ENCODE peak calls at places on chromosome 5, in six cellular contexts. O is heart left ventricle, T is IMR-90, D is spleen, I is AG04450, V is A549. B is an unnamed sample.

GRCh38 chr5:176590035-176590729 is 19.8 kb downstream of the GPRIN1 start:
- DNase-seq in D (peak), O (no peak), V (no peak), T (no peak), I (no peak), B (no peak)

GRCh38 chr5:133333561-133334150 is 278.7 kb downstream of the FSTL4 start:
- DNase-seq in V (no peak), D (peak), I (no peak), T (no peak), O (no peak), B (no peak)

GRCh38 chr5:180128671-180129261 is 57.2 kb upstream of the RNF130 start:
- DNase-seq in D (peak), I (no peak), O (no peak), V (no peak), T (no peak), B (no peak)

GRCh38 chr5:108730617-108731340 is 16.9 kb upstream of the FER start:
- DNase-seq in T (peak), I (no peak), O (no peak), D (no peak), V (no peak), B (no peak)

GRCh38 chr5:108917596-108917995 is 169.9 kb downstream of the FER start:
- DNase-seq in O (no peak), I (no peak), V (no peak), D (no peak), T (peak), B (no peak)

GRCh38 chr5:101390317-101390908 is 487.3 kb upstream of the ST8SIA4 start:
- DNase-seq in O (peak), T (peak), I (peak), D (no peak), V (no peak), B (peak)

GRCh38 chr5:170316933-170317332 is 19.4 kb upstream of the LCP2 start:
- DNase-seq in I (no peak), T (no peak), D (no peak), V (no peak), O (no peak), B (no peak)

GRCh38 chr5:103721183-103721582 is 158.6 kb upstream of the NUDT12 start:
- DNase-seq in V (no peak), O (no peak), T (no peak), D (no peak), I (no peak), B (no peak)

GRCh38 chr5:72256536-72256935 is 63.5 kb downstream of the MRPS27 start:
- DNase-seq in V (no peak), T (peak), I (no peak), D (no peak), O (no peak), B (no peak)

GRCh38 chr5:50666261-50667078 is at the start of gene PARP8:
- DNase-seq in T (peak), V (peak), I (peak), O (peak), D (peak), B (peak)

GRCh38 chr5:38500861-38501260 is 55.6 kb downstream of the LIFR start:
- DNase-seq in V (no peak), T (peak), I (peak), D (no peak), O (no peak), B (no peak)

GRCh38 chr5:5512496-5512895 is 90.0 kb downstream of the ICE1 start:
- DNase-seq in I (no peak), T (no peak), V (no peak), D (no peak), O (no peak), B (no peak)

GRCh38 chr5:135834639-135835529 is at the start of gene SLC25A48:
- DNase-seq in V (peak), T (peak), I (no peak), O (peak), D (peak), B (peak)

GRCh38 chr5:1054018-1054798 is 45.6 kb downstream of the NKD2 start:
- DNase-seq in D (no peak), O (no peak), T (no peak), I (no peak), V (no peak), B (no peak)

GRCh38 chr5:15001512-15001911 is 129.9 kb upstream of the ANKH start:
- DNase-seq in O (no peak), V (no peak), D (no peak), I (no peak), T (no peak), B (no peak)

GRCh38 chr5:1374680-1375055 is 29.8 kb upstream of the CLPTM1L start:
- DNase-seq in I (no peak), O (no peak), T (no peak), V (no peak), D (peak), B (no peak)

GRCh38 chr5:143923634-143924265 is 111.8 kb downstream of the HMHB1 start:
- DNase-seq in T (peak), V (peak), D (no peak), O (no peak), I (no peak), B (no peak)

GRCh38 chr5:121675932-121676331 is 175.8 kb upstream of the FTMT start:
- DNase-seq in V (no peak), O (no peak), D (no peak), I (no peak), T (no peak), B (no peak)

GRCh38 chr5:116076496-116076895 is 8.3 kb upstream of the COMMD10 start:
- DNase-seq in I (no peak), T (no peak), D (no peak), V (no peak), O (no peak), B (no peak)

GRCh38 chr5:175288048-175288621 is 155.8 kb downstream of the DRD1 start:
- DNase-seq in D (no peak), V (peak), O (no peak), I (no peak), T (peak), B (no peak)
- H3K27ac ChIP-seq in D (no peak), V (peak), O (no peak), I (no peak), T (no peak), B (no peak)

DNA sequence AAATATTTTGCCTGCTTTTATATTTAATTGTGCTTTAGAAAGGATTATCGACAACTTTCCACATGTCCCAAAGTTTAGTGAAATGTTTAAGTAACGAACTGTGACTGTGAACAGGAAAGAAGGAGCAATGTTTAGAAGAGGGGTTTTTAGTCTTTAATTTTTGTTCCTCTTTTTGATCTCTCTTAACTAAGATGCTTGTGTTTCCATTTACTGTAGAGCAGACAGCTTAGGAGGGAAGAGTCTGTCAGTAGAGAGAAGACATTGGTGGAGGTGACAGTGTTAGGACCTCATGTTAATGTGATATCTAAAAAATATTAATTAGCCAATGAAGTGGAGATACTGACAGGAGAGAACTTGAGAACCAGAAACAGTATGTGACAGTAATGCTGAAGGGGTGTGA is 92.2 kb downstream of the RASGRF2 start:
- DNase-seq in I (no peak), T (no peak), V (no peak), O (no peak), D (no peak), B (no peak)
- H3K27ac ChIP-seq in I (no peak), T (no peak), V (no peak), O (no peak), D (no peak), B (no peak)

GRCh38 chr5:175523292-175523691 is 44.9 kb downstream of the SFXN1 start:
- DNase-seq in O (no peak), I (no peak), V (no peak), T (no peak), D (no peak), B (no peak)
- H3K27ac ChIP-seq in O (no peak), I (no peak), V (no peak), T (no peak), D (peak), B (no peak)

GRCh38 chr5:74954919-74955318 is 88.7 kb upstream of the FAM169A start:
- DNase-seq in O (no peak), V (no peak), D (no peak), T (peak), I (peak), B (no peak)
- H3K27ac ChIP-seq in O (no peak), V (no peak), D (no peak), T (peak), I (peak), B (no peak)